ENCODE peak calls at places on chromosomes 16 and 17, in nine cellular contexts. N is pancreas; D is CD8-positive, alpha-beta T cell; T is K562; X is psoas muscle; U is GM12878; L is A549; R is omental fat pad; W is upper lobe of left lung. S is an unnamed sample.

GRCh38 chr16:87180069-87180468 is 137.1 kb downstream of the C16orf95 start:
- ATAC-seq in N (no peak), D (no peak), T (no peak), X (no peak), U (no peak), L (no peak), R (no peak), W (no peak), S (no peak)

GRCh38 chr17:49352587-49353154 is 9.4 kb downstream of the ZNF652 start:
- ATAC-seq in N (no peak), D (no peak), T (no peak), X (no peak), U (no peak), L (no peak), R (no peak), W (no peak), S (no peak)

GRCh38 chr17:33163827-33164555 is 129.1 kb downstream of the ASIC2 start:
- ATAC-seq in N (peak), D (no peak), T (no peak), X (peak), U (no peak), L (no peak), R (peak), W (no peak), S (peak)

GRCh38 chr16:56965149-56965938 is 3.6 kb downstream of the CETP start:
- ATAC-seq in N (no peak), D (peak), T (no peak), X (no peak), U (peak), L (no peak), R (no peak), W (no peak), S (no peak)

GRCh38 chr17:49390548-49391324 is 23.9 kb downstream of the PHB1 start:
- ATAC-seq in N (peak), D (no peak), T (peak), X (no peak), U (peak), L (no peak), R (no peak), W (peak), S (no peak)

GRCh38 chr17:12567077-12568053 is 98.3 kb upstream of the MYOCD start:
- ATAC-seq in N (no peak), D (no peak), T (no peak), X (no peak), U (no peak), L (no peak), R (no peak), W (no peak), S (no peak)

GRCh38 chr16:16017812-16018211 is 68.4 kb downstream of the ABCC1 start:
- ATAC-seq in N (no peak), D (no peak), T (no peak), X (no peak), U (no peak), L (no peak), R (no peak), W (no peak), S (no peak)

GRCh38 chr16:50172195-50172922 is 19.3 kb downstream of the TENT4B start:
- ATAC-seq in N (no peak), D (no peak), T (no peak), X (no peak), U (peak), L (no peak), R (no peak), W (no peak), S (no peak)

GRCh38 chr16:54432481-54433229 is 146.1 kb upstream of the IRX3 start:
- ATAC-seq in N (peak), D (no peak), T (no peak), X (no peak), U (no peak), L (no peak), R (no peak), W (no peak), S (no peak)

GRCh38 chr16:3789375-3790067 is 72.2 kb upstream of the TRAP1 start:
- ATAC-seq in N (no peak), D (peak), T (no peak), X (no peak), U (peak), L (no peak), R (no peak), W (no peak), S (no peak)

GRCh38 chr16:10206215-10206614 is 24.0 kb upstream of the GRIN2A start:
- ATAC-seq in N (no peak), D (no peak), T (no peak), X (no peak), U (peak), L (no peak), R (no peak), W (no peak), S (no peak)

GRCh38 chr17:54948380-54948779 is 20.1 kb downstream of the COX11 start:
- ATAC-seq in N (no peak), D (no peak), T (peak), X (no peak), U (no peak), L (peak), R (no peak), W (no peak), S (no peak)

GRCh38 chr17:27430383-27430840 is 25.8 kb upstream of the KSR1 start:
- ATAC-seq in N (no peak), D (no peak), T (no peak), X (no peak), U (no peak), L (peak), R (no peak), W (no peak), S (no peak)

GRCh38 chr17:29891131-29891530 is 38.9 kb downstream of the SSH2 start:
- ATAC-seq in N (no peak), D (no peak), T (no peak), X (no peak), U (peak), L (no peak), R (no peak), W (no peak), S (no peak)

GRCh38 chr17:80316927-80317705 is 56.5 kb downstream of the RNF213 start:
- ATAC-seq in N (no peak), D (no peak), T (no peak), X (no peak), U (no peak), L (peak), R (no peak), W (no peak), S (no peak)

GRCh38 chr16:54178491-54178976 is 108.1 kb downstream of the IRX3 start:
- ATAC-seq in N (peak), D (no peak), T (no peak), X (no peak), U (no peak), L (no peak), R (no peak), W (no peak), S (no peak)

GRCh38 chr17:60534010-60534555 is 8.0 kb upstream of the APPBP2 start:
- ATAC-seq in N (no peak), D (no peak), T (no peak), X (no peak), U (no peak), L (no peak), R (no peak), W (no peak), S (no peak)

GRCh38 chr16:67161595-67162058 is 1.9 kb downstream of the FBXL8 start:
- ATAC-seq in N (no peak), D (no peak), T (no peak), X (peak), U (no peak), L (no peak), R (no peak), W (no peak), S (no peak)

GRCh38 chr17:57363998-57364645 is 107.8 kb downstream of the MSI2 start:
- ATAC-seq in N (no peak), D (no peak), T (no peak), X (no peak), U (no peak), L (no peak), R (no peak), W (no peak), S (no peak)

GRCh38 chr17:28648698-28649097 is 3.7 kb upstream of the BLTP2 start:
- ATAC-seq in N (no peak), D (no peak), T (no peak), X (no peak), U (no peak), L (no peak), R (no peak), W (no peak), S (no peak)

GRCh38 chr17:65183736-65184135 is 46.6 kb downstream of the RGS9 start:
- ATAC-seq in N (no peak), D (no peak), T (no peak), X (no peak), U (no peak), L (peak), R (no peak), W (no peak), S (peak)

GRCh38 chr17:77923776-77924513 is 34.6 kb upstream of the TNRC6C start:
- ATAC-seq in N (no peak), D (no peak), T (no peak), X (no peak), U (no peak), L (no peak), R (no peak), W (no peak), S (no peak)

GRCh38 chr17:49984283-49984682 is 10.7 kb downstream of the DLX3 start:
- ATAC-seq in N (no peak), D (no peak), T (no peak), X (no peak), U (no peak), L (no peak), R (peak), W (no peak), S (no peak)

GRCh38 chr17:31696703-31697325 is 162.2 kb downstream of the COPRS start:
- ATAC-seq in N (peak), D (no peak), T (no peak), X (peak), U (no peak), L (no peak), R (no peak), W (no peak), S (no peak)

GRCh38 chr17:76142044-76143041 is 1.3 kb upstream of the FOXJ1 start:
- ATAC-seq in N (no peak), D (no peak), T (no peak), X (no peak), U (no peak), L (no peak), R (peak), W (no peak), S (no peak)

GRCh38 chr16:56042416-56042815 is 148.9 kb upstream of the GNAO1 start:
- ATAC-seq in N (no peak), D (no peak), T (no peak), X (no peak), U (no peak), L (no peak), R (no peak), W (no peak), S (no peak)

GRCh38 chr17:56009795-56010715 is 143.2 kb upstream of the ANKFN1 start:
- ATAC-seq in N (no peak), D (no peak), T (no peak), X (peak), U (no peak), L (no peak), R (no peak), W (no peak), S (no peak)

DNA sequence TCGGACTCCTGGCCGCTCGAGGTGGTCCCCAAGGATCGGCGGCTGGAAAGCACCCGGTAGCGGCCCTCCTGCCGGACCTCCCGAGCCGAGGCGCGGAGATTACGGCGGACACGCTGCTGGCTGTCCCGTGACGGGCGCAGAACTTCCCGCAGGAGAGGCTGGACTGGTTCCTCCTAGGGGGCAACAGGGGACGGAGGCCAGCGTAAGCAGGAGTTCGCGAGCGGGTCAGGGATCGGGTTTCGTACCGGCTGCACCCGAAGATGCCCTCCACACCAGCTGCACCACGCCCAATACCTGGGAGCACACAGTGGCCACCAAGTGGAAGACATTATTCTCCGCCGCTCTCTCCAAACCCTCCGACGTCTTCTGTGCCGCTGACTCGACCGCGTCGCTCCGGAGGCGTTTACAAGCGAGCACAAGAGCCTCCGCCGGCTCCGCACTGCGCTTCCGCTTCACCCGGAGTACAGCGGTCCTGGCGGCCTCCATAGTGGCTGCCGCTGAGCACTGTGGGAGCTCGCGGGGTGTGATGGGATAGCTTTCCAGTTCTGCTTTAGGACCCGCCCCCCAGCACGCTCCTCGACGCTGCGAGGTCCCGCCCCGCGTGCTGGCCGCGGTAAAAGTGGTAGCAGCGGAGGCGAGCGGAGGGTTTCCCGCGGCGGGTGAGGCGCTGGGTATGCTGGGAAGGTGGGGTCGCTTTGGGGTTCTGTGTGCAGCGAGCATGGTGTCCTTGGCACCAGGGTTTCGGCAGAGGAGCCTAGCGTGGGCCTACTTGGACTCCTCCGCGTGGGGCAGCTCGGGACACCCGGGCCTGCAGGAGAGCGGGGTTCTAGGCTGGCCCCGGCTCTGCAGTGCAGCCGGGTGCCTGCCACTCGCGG is at the start of the genes PRMT7 and SLC7A6OS:
- ATAC-seq in N (peak), D (peak), T (peak), X (peak), U (peak), L (peak), R (peak), W (peak), S (peak)
- TF ChIP-seq CTCF in N (no peak), D (peak), T (no peak), X (peak), U (no peak), L (no peak), R (no peak), W (peak), S (no peak)

DNA sequence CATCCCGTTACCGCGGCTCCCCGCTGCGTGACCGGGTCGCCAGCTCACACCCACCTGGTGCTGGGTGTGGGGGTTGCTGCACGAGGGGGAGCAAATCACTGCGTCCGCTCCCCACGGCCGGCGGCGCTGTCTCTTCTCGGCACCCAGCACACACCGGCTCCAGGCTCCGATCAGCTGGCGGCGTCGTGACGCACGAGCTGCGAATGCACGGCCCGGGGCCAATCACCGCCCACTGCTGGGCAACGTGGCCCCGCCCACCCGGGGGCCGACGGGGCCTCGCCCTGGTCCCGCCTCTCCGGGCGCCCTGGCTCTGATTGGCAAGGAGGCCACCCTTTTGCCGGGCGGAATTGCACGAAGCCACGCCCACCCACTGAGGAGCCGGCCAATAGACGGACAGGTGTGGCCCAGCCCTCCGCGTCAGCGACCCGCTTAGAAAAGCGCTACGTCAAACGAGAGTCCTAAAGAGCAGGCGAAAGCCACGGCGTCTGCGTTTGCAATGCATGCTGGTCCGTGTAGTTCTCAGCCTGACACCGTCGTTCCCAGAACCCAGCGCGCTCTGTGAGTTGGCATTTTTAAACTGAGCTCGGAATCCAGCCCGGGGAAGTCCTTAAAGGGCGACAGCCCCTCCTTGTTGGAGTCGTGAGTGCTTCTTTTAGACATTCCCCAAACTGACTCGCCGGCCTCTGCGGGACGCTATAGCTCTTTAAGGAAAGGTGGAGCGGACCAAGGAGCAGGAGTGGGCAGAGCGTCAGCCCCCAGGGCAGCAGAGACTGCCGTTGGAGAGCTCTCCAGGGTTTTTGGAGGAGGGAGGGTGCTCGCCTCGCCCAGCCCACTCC is 6.1 kb upstream of the TLCD2 start:
- ATAC-seq in N (peak), D (peak), T (peak), X (peak), U (peak), L (peak), R (peak), W (peak), S (peak)
- TF ChIP-seq CTCF in N (no peak), D (no peak), T (no peak), X (no peak), U (no peak), L (peak), R (no peak), W (no peak), S (no peak)

DNA sequence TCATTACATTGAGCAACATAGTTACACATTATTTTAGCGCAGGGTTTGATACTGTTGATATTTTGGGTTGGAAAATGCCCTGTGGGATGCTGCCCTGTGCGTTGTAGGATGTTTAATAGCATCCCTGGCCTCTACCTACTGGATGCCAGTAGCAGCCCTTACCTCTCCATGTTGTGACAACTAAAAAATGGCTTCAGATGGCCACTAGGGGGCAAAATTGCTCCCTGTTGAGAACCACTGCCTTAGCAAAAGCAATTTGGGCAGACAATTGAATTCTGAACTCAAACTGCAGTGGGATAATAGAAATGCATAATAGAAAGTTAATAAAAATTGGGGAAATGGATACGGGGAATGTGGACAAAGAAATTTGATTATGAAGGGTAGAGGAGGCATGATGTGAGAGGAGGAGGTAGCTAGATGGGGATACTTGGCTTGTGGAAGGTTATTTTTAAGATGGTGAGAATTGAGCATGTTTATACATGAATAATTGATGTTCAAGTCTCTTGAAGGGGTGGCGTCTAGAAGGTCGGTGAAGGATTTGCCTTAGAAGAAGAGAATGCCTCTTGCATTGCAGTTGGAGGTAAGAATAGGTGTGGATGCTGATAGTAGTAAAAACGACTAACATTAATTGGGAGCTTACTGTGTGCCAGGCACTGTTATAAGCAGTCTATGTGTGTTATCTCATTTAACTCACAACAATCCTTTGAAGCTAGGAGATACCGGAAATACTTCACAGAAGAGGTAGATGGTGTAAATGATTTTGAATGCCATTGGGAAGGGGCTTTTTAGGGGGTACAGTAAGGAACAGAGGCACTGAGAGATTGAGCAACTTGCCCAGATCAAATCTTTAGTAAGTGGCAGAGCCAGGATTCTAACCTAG is 19.0 kb downstream of the HEATR9 start:
- ATAC-seq in N (peak), D (peak), T (peak), X (peak), U (peak), L (peak), R (no peak), W (no peak), S (no peak)
- TF ChIP-seq CTCF in N (peak), D (peak), T (peak), X (peak), U (peak), L (peak), R (no peak), W (peak), S (peak)

GRCh38 chr17:17855334-17855725 is 18.5 kb upstream of the SREBF1 start:
- ATAC-seq in N (no peak), D (no peak), T (no peak), X (no peak), U (no peak), L (no peak), R (no peak), W (no peak), S (no peak)

GRCh38 chr17:17856386-17856785 is 19.6 kb upstream of the SREBF1 start:
- ATAC-seq in N (no peak), D (no peak), T (peak), X (no peak), U (no peak), L (peak), R (no peak), W (no peak), S (no peak)

GRCh38 chr17:17855976-17856375 is 19.2 kb upstream of the SREBF1 start:
- ATAC-seq in N (peak), D (no peak), T (no peak), X (no peak), U (no peak), L (no peak), R (peak), W (no peak), S (no peak)

GRCh38 chr17:17851603-17852002 is 14.8 kb upstream of the SREBF1 start:
- ATAC-seq in N (no peak), D (no peak), T (no peak), X (no peak), U (no peak), L (no peak), R (no peak), W (no peak), S (no peak)

GRCh38 chr17:17853811-17854527 is 17.2 kb upstream of the SREBF1 start:
- ATAC-seq in N (no peak), D (no peak), T (no peak), X (no peak), U (peak), L (no peak), R (no peak), W (no peak), S (no peak)
- TF ChIP-seq CTCF in N (no peak), D (no peak), T (no peak), X (no peak), U (no peak), L (no peak), R (no peak), W (no peak), S (no peak)

GRCh38 chr16:84612686-84613085 is 5.2 kb downstream of the COTL1 start:
- ATAC-seq in N (no peak), D (no peak), T (no peak), X (no peak), U (no peak), L (no peak), R (no peak), W (no peak), S (no peak)

GRCh38 chr16:84613408-84614071 is 4.3 kb downstream of the COTL1 start:
- ATAC-seq in N (no peak), D (no peak), T (no peak), X (no peak), U (no peak), L (no peak), R (no peak), W (no peak), S (no peak)

GRCh38 chr16:84610385-84610784 is 7.5 kb downstream of the COTL1 start:
- ATAC-seq in N (no peak), D (no peak), T (no peak), X (no peak), U (no peak), L (no peak), R (no peak), W (no peak), S (no peak)

GRCh38 chr16:84608281-84608680 is 9.6 kb downstream of the COTL1 start:
- ATAC-seq in N (no peak), D (peak), T (no peak), X (no peak), U (peak), L (no peak), R (no peak), W (no peak), S (no peak)

GRCh38 chr16:84611041-84611440 is 6.8 kb downstream of the COTL1 start:
- ATAC-seq in N (peak), D (no peak), T (no peak), X (no peak), U (no peak), L (no peak), R (no peak), W (no peak), S (no peak)
- TF ChIP-seq CTCF in N (no peak), D (no peak), T (no peak), X (no peak), U (no peak), L (no peak), R (no peak), W (no peak), S (no peak)

S was measured in gastroesophageal sphincter.